ENCODE peak calls at places on chromosome 14, in ten cellular contexts. R is left ventricle myocardium inferior; N is Panc1; I is H1; L is neural progenitor cell; C is naive thymus-derived CD4-positive, alpha-beta T cell; P is PC-3; X is tibial artery; S is effector memory CD4-positive, alpha-beta T cell; T is aorta. O is an unnamed sample.

GRCh38 chr14:35301334-35302210 is 9.4 kb downstream of the PSMA6 start:
- DNase-seq in R (no peak), N (no peak), I (no peak), L (no peak), C (no peak), P (no peak), X (no peak), S (no peak), T (no peak), O (no peak)

GRCh38 chr14:88005978-88006851 is 1.3 kb downstream of the GPR65 start:
- DNase-seq in R (no peak), N (no peak), I (no peak), L (no peak), C (peak; percentile 84), P (no peak), X (no peak), S (peak; percentile 61), T (peak; percentile 51), O (no peak)

GRCh38 chr14:63178912-63179311 is 25.3 kb upstream of the RHOJ start:
- DNase-seq in R (no peak), N (no peak), I (no peak), L (no peak), C (no peak), P (peak; percentile 78), X (no peak), S (no peak), T (no peak), O (no peak)

GRCh38 chr14:24368562-24369252 is 723 bp downstream of the NFATC4 start:
- DNase-seq in R (peak; percentile 52), N (no peak), I (no peak), L (peak; percentile 91), C (no peak), P (no peak), X (peak; percentile 46), S (no peak), T (peak; percentile 79), O (peak; percentile 84)

GRCh38 chr14:76591270-76591669 is 170.0 kb upstream of the VASH1 start:
- DNase-seq in R (no peak), N (no peak), I (no peak), L (peak; percentile 52), C (no peak), P (no peak), X (no peak), S (no peak), T (no peak), O (no peak)

GRCh38 chr14:35223927-35224326 is 68.3 kb upstream of the PSMA6 start:
- DNase-seq in R (no peak), N (no peak), I (no peak), L (no peak), C (no peak), P (no peak), X (no peak), S (no peak), T (no peak), O (no peak)

GRCh38 chr14:66477567-66477966 is 8.6 kb upstream of the CCDC196 start:
- DNase-seq in R (no peak), N (no peak), I (no peak), L (no peak), C (no peak), P (no peak), X (no peak), S (no peak), T (no peak), O (no peak)

GRCh38 chr14:99075771-99076370 is 196.1 kb downstream of the BCL11B start:
- DNase-seq in R (no peak), N (no peak), I (no peak), L (no peak), C (no peak), P (no peak), X (no peak), S (no peak), T (no peak), O (no peak)

GRCh38 chr14:59419383-59419782 is 45.8 kb downstream of the GPR135 start:
- DNase-seq in R (no peak), N (no peak), I (no peak), L (no peak), C (no peak), P (no peak), X (no peak), S (no peak), T (no peak), O (no peak)

GRCh38 chr14:70886421-70887206 is 20.6 kb upstream of the PCNX1 start:
- DNase-seq in R (no peak), N (no peak), I (no peak), L (no peak), C (peak; percentile 14), P (no peak), X (no peak), S (no peak), T (no peak), O (no peak)

GRCh38 chr14:54676822-54677708 is 110.1 kb downstream of the SAMD4A start:
- DNase-seq in R (no peak), N (peak; percentile 43), I (peak; percentile 61), L (peak; percentile 78), C (no peak), P (peak; percentile 99), X (peak; percentile 57), S (no peak), T (peak; percentile 65), O (peak; percentile 70)

GRCh38 chr14:95290769-95291440 is 28.8 kb downstream of the CLMN start:
- DNase-seq in R (peak; percentile 64), N (no peak), I (no peak), L (no peak), C (no peak), P (peak; percentile 75), X (no peak), S (no peak), T (no peak), O (peak; percentile 76)

GRCh38 chr14:53391156-53391555 is 238.0 kb upstream of the DDHD1 start:
- DNase-seq in R (no peak), N (no peak), I (no peak), L (no peak), C (no peak), P (peak; percentile 60), X (no peak), S (no peak), T (no peak), O (no peak)

GRCh38 chr14:52220924-52221802 is 46.3 kb upstream of the PTGDR start:
- DNase-seq in R (no peak), N (no peak), I (no peak), L (no peak), C (no peak), P (no peak), X (no peak), S (no peak), T (no peak), O (no peak)

GRCh38 chr14:87840906-87841305 is 152.1 kb downstream of the GALC start:
- DNase-seq in R (no peak), N (no peak), I (no peak), L (peak; percentile 20), C (no peak), P (no peak), X (no peak), S (no peak), T (no peak), O (no peak)

GRCh38 chr14:96614528-96614927 is 112.3 kb downstream of the PAPOLA start:
- DNase-seq in R (no peak), N (no peak), I (no peak), L (peak; percentile 50), C (no peak), P (no peak), X (no peak), S (no peak), T (no peak), O (no peak)

GRCh38 chr14:49895480-49895879 is 2.6 kb downstream of the ARF6 start:
- DNase-seq in R (no peak), N (no peak), I (no peak), L (no peak), C (no peak), P (peak; percentile 47), X (no peak), S (no peak), T (no peak), O (no peak)

GRCh38 chr14:23372509-23372908 is at the start of gene IL25:
- DNase-seq in R (no peak), N (no peak), I (no peak), L (no peak), C (no peak), P (no peak), X (no peak), S (no peak), T (no peak), O (no peak)

GRCh38 chr14:65354715-65355114 is 57.8 kb upstream of the FUT8 start:
- DNase-seq in R (no peak), N (no peak), I (no peak), L (no peak), C (no peak), P (peak; percentile 29), X (no peak), S (no peak), T (no peak), O (peak; percentile 49)

GRCh38 chr14:19993438-19993837 is 8.5 kb upstream of the OR4Q2 start:
- DNase-seq in R (no peak), N (no peak), I (no peak), L (no peak), C (no peak), P (no peak), X (no peak), S (no peak), T (no peak), O (no peak)
- H3K9me3 ChIP-seq in R (no peaks in the 10 kb centered on the region), N (no peaks in the 10 kb centered on the region), I (peaks cover 56% of the 10 kb centered on the region), L (peaks cover 63% of the 10 kb centered on the region), C (no peaks in the 10 kb centered on the region), P (no peaks in the 10 kb centered on the region), X (no peaks in the 10 kb centered on the region), S (no peaks in the 10 kb centered on the region), T (no peaks in the 10 kb centered on the region), O (peaks cover 82% of the 10 kb centered on the region)

GRCh38 chr14:102777711-102778615 is 714 bp downstream of the TRAF3 start:
- DNase-seq in R (peak; percentile 28), N (no peak), I (no peak), L (peak; percentile 44), C (peak; percentile 43), P (peak; percentile 18), X (no peak), S (no peak), T (no peak), O (peak; percentile 62)
- H3K27ac ChIP-seq in R (peak overlapping the region; percentile 82), N (peak overlapping the region; percentile 86), I (no peak overlapping the region), L (no peak overlapping the region), C (peak overlapping the region; percentile 97), P (peak overlapping the region; percentile 22), X (peak overlapping the region; percentile 76), S (peak overlapping the region; percentile 86), T (peak overlapping the region; percentile 36), O (no peak overlapping the region)

GRCh38 chr14:27315477-27315876 is 717.6 kb upstream of the NOVA1 start:
- DNase-seq in R (no peak), N (no peak), I (no peak), L (no peak), C (no peak), P (no peak), X (no peak), S (no peak), T (no peak), O (no peak)

GRCh38 chr14:27315947-27316346 is 718.1 kb upstream of the NOVA1 start:
- DNase-seq in R (no peak), N (no peak), I (no peak), L (no peak), C (no peak), P (no peak), X (no peak), S (no peak), T (no peak), O (no peak)

GRCh38 chr14:27318769-27319280 is 721.0 kb upstream of the NOVA1 start:
- DNase-seq in R (no peak), N (no peak), I (no peak), L (no peak), C (no peak), P (no peak), X (no peak), S (no peak), T (no peak), O (no peak)
- H3K9me3 ChIP-seq in R (no peaks in the 10 kb centered on the region), N (no peaks in the 10 kb centered on the region), I (no peaks in the 10 kb centered on the region), L (no peaks in the 10 kb centered on the region), C (no peaks in the 10 kb centered on the region), P (peaks cover under 1% of the 10 kb centered on the region), X (no peaks in the 10 kb centered on the region), S (no peaks in the 10 kb centered on the region), T (no peaks in the 10 kb centered on the region), O (no peaks in the 10 kb centered on the region)

GRCh38 chr14:100103261-100104005 is 38.2 kb downstream of the EVL start:
- DNase-seq in R (peak; percentile 41), N (no peak), I (no peak), L (no peak), C (no peak), P (no peak), X (peak; percentile 22), S (no peak), T (no peak), O (no peak)
- H3K27ac ChIP-seq in R (peak overlapping the region; percentile 78), N (no peak overlapping the region), I (no peak overlapping the region), L (no peak overlapping the region), C (peak overlapping the region; percentile 83), P (no peak overlapping the region), X (peak overlapping the region; percentile 63), S (peak overlapping the region; percentile 81), T (no peak overlapping the region), O (no peak overlapping the region)

O was measured in endodermal cell.